ENCODE peak calls at places on chromosome 19, in four cellular contexts. K, T, Z and U are unnamed samples.

GRCh38 chr19:57231686-57232085 is 863 bp downstream of the AURKC start:
- DNase-seq in K (no peak), T (no peak), Z (no peak), U (no peak)

GRCh38 chr19:6062274-6062673 is 48.0 kb downstream of the RFX2 start:
- DNase-seq in K (no peak), T (no peak), Z (no peak), U (no peak)

GRCh38 chr19:18479964-18480723 is 41.7 kb downstream of the ELL start:
- DNase-seq in K (no peak), T (no peak), Z (no peak), U (no peak)

GRCh38 chr19:42250666-42251531 is 4.0 kb downstream of the ERF start:
- DNase-seq in K (no peak), T (no peak), Z (no peak), U (no peak)

GRCh38 chr19:55656552-55656951 is 1.7 kb downstream of the U2AF2 start:
- DNase-seq in K (no peak), T (no peak), Z (no peak), U (no peak)

GRCh38 chr19:40403262-40403984 is 9.8 kb downstream of the PRX start:
- DNase-seq in K (peak), T (peak), Z (peak), U (peak)

GRCh38 chr19:8571006-8571411 is 6.2 kb downstream of the MYO1F start:
- DNase-seq in K (no peak), T (no peak), Z (peak), U (no peak)

GRCh38 chr19:49929121-49929610 is at the start of the genes ATF5 and NUP62:
- DNase-seq in K (peak), T (peak), Z (peak), U (peak)

GRCh38 chr19:52748336-52748950 is 13.6 kb upstream of the ZNF611 start:
- DNase-seq in K (no peak), T (peak), Z (peak), U (no peak)

GRCh38 chr19:57010541-57010940 is 109.2 kb upstream of the USP29 start:
- DNase-seq in K (no peak), T (no peak), Z (no peak), U (no peak)

GRCh38 chr19:50693064-50693975 is 26.3 kb downstream of the SHANK1 start:
- DNase-seq in K (no peak), T (no peak), Z (no peak), U (no peak)

GRCh38 chr19:18204394-18205179 is 745 bp upstream of the RAB3A start:
- DNase-seq in K (no peak), T (no peak), Z (no peak), U (peak)

GRCh38 chr19:41531438-41532311 is 44.3 kb upstream of the CEACAM21 start:
- DNase-seq in K (peak), T (no peak), Z (no peak), U (peak)

GRCh38 chr19:42281175-42282035 is 12.4 kb downstream of the CIC start:
- DNase-seq in K (no peak), T (no peak), Z (peak), U (peak)

GRCh38 chr19:31613683-31614219 is 264.5 kb upstream of the TSHZ3 start:
- DNase-seq in K (no peak), T (no peak), Z (no peak), U (no peak)

GRCh38 chr19:6228523-6229215 is 51.1 kb downstream of the MLLT1 start:
- DNase-seq in K (no peak), T (no peak), Z (no peak), U (no peak)

GRCh38 chr19:42316223-42317211 is 3.4 kb downstream of the TMEM145 start:
- DNase-seq in K (no peak), T (peak), Z (peak), U (peak)

GRCh38 chr19:2269244-2270156 is 12.5 kb downstream of the PEAK3 start:
- DNase-seq in K (peak), T (peak), Z (peak), U (peak)

GRCh38 chr19:30536975-30537374 is 164.8 kb downstream of the ZNF536 start:
- DNase-seq in K (no peak), T (no peak), Z (no peak), U (no peak)

GRCh38 chr19:37989855-37990254 is 82.8 kb downstream of the SIPA1L3 start:
- DNase-seq in K (no peak), T (no peak), Z (no peak), U (no peak)

GRCh38 chr19:33947565-33947964 is 150.9 kb downstream of the KCTD15 start:
- DNase-seq in K (no peak), T (no peak), Z (no peak), U (peak)

GRCh38 chr19:16428372-16429036 is 43.3 kb downstream of the EPS15L1 start:
- DNase-seq in K (no peak), T (no peak), Z (no peak), U (no peak)

GRCh38 chr19:42295831-42296525 is 6.0 kb upstream of the PRR19 start:
- DNase-seq in K (peak), T (peak), Z (peak), U (peak)

GRCh38 chr19:13781547-13781946 is 7.3 kb downstream of the C19orf53 start:
- DNase-seq in K (peak), T (no peak), Z (no peak), U (peak)

GRCh38 chr19:16627194-16627927 is 643 bp downstream of the MED26 start:
- DNase-seq in K (no peak), T (no peak), Z (peak), U (no peak)

GRCh38 chr19:16654621-16655020 is 5.3 kb downstream of the SMIM7 start:
- DNase-seq in K (no peak), T (no peak), Z (no peak), U (no peak)

GRCh38 chr19:19338082-19338481 is 17.5 kb downstream of the MAU2 start:
- DNase-seq in K (no peak), T (no peak), Z (no peak), U (no peak)

DNA sequence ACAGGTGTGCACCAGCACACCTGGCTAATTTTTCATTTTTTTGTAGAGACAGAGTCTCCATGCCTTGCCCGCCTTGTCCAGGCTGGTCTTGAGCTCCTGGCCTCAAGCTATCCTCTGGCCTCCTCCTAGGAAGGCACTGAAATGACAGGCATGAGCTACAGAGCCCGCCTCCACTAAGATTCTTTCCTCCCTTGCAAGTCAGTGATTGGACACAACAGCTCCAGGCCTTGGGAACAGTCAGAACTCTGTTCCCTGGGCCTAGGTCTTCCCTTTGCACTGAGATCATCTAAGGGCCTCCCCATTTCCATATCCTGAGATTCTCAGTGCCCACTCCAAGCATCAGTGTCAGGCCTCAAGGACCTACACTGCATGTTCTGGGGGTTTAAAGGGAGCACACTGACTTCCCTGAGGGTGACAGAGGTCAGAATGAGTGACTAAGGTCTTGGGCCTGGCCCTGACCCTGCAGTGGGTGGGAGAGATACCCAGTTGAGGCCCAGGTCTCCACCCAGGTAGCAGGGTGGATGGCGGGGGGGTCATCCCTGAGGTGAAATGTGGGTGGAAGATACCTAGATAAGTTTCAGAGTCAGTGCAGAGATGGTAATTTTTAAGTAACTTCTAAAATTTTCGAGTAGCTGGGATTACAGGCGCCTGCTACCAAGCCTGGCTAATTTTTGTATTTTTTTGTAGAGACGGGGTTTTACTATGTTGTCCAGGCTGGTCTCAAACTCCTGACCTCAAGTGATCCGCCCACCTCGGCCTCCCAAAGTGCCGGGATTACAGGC is 17.3 kb upstream of the ERCC1 start:
- DNase-seq in K (no peak), T (no peak), Z (no peak), U (peak)
- TF ChIP-seq FOXK2 in K (no peak), T (no peak), Z (no peak), U (no peak)

GRCh38 chr19:43618921-43619261 is 538 bp downstream of the ZNF428 start:
- DNase-seq in K (peak), T (peak), Z (peak), U (no peak)
- TF ChIP-seq FOXK2 in K (no peak), T (no peak), Z (no peak), U (peak)

DNA sequence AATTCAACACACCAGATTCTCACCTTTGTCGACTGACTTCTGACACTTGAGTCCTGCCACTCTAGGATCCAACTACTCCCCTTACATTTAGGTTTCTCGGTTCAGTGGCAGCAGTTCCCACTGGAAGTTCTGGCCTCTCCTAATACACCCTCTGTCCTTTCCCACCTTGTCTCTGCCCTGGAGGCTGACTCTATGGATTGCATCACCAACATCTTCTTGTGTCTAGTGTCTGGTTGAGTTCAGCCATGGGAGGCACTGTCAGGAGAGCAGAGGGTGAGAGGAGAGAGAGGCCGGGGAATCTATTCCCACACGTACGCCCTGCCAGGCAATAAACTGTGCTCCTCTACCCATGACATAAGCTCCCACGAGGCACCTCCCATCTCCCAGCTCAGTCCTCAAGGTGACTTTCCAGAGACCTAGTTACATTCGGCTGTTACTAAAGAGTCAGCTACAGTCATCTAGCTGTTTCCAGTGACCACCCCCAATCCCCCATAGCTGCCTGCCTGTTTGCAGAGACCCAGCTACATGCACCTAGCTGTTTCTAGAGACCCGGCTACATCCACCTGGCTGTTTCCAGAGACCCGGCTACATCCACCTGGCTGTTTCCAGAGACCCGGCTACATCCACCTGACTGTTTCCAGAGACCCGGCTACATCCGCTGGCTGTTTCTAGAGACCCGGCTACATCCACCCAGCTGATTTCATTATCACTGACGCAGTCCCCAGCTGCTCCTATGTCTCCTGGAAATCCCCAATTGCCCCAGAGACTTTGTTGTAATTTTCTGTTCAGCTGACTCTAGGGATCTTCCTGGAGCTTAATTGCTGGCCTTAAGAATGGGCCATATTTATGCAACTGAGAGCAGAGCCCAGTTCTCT is 8.1 kb upstream of the LILRB4 start:
- DNase-seq in K (no peak), T (no peak), Z (no peak), U (peak)
- TF ChIP-seq FOXK2 in K (no peak), T (no peak), Z (no peak), U (no peak)

GRCh38 chr19:10852941-10853340 is 4.7 kb downstream of the C19orf38 start:
- DNase-seq in K (no peak), T (no peak), Z (no peak), U (no peak)

GRCh38 chr19:10855879-10856522 is 7.8 kb downstream of the C19orf38 start:
- DNase-seq in K (no peak), T (no peak), Z (no peak), U (no peak)

GRCh38 chr19:10852098-10852800 is 4.0 kb downstream of the C19orf38 start:
- DNase-seq in K (no peak), T (no peak), Z (peak), U (no peak)

GRCh38 chr19:10858204-10858828 is 10.1 kb downstream of the C19orf38 start:
- DNase-seq in K (peak), T (no peak), Z (no peak), U (peak)

GRCh38 chr19:10854350-10855089 is 6.3 kb downstream of the C19orf38 start:
- DNase-seq in K (no peak), T (no peak), Z (peak), U (no peak)
- TF ChIP-seq FOXK2 in K (no peak), T (no peak), Z (no peak), U (no peak)

GRCh38 chr19:46732172-46732938 is 13.5 kb upstream of the FKRP start:
- DNase-seq in K (no peak), T (no peak), Z (no peak), U (no peak)
- TF ChIP-seq FOXK2 in K (no peak), T (no peak), Z (no peak), U (no peak)